ENCODE peak calls at places on chromosomes 2 and 18, in eight cellular contexts. S, O, L, Y, R, X, I and B are unnamed samples.

GRCh38 chr2:20164061-20164733 is 60.7 kb downstream of the SDC1 start:
- DNase-seq in S (no peak), O (no peak), L (peak; percentile 24), Y (no peak), R (peak; percentile 23), X (peak; percentile 58), I (no peak), B (no peak)

GRCh38 chr2:16650287-16651249 is 15.1 kb downstream of the CYRIA start:
- DNase-seq in S (no peak), O (peak; percentile 78), L (no peak), Y (no peak), R (peak; percentile 53), X (no peak), I (no peak), B (no peak)

GRCh38 chr2:233114421-233114861 is 54.3 kb downstream of the INPP5D start:
- DNase-seq in S (no peak), O (no peak), L (no peak), Y (no peak), R (no peak), X (no peak), I (no peak), B (no peak)

GRCh38 chr2:174210861-174211260 is 37.5 kb downstream of the OLA1 start:
- DNase-seq in S (no peak), O (no peak), L (no peak), Y (no peak), R (no peak), X (no peak), I (no peak), B (no peak)

GRCh38 chr2:132871829-132872228 is 201.8 kb upstream of the LYPD1 start:
- DNase-seq in S (no peak), O (no peak), L (no peak), Y (no peak), R (no peak), X (no peak), I (no peak), B (no peak)

GRCh38 chr18:8770655-8771054 is 65.3 kb downstream of the MTCL1 start:
- DNase-seq in S (no peak), O (no peak), L (no peak), Y (no peak), R (no peak), X (no peak), I (no peak), B (no peak)

GRCh38 chr18:56678836-56679565 is 27.8 kb downstream of the WDR7 start:
- DNase-seq in S (no peak), O (peak; percentile 6), L (no peak), Y (peak; percentile 45), R (no peak), X (no peak), I (no peak), B (no peak)

GRCh38 chr2:174158003-174158402 is 90.3 kb downstream of the OLA1 start:
- DNase-seq in S (peak; percentile 27), O (no peak), L (peak; percentile 38), Y (no peak), R (peak; percentile 68), X (peak; percentile 66), I (no peak), B (no peak)

GRCh38 chr2:191922736-191923651 is 76.1 kb upstream of the CAVIN2 start:
- DNase-seq in S (no peak), O (no peak), L (no peak), Y (no peak), R (no peak), X (no peak), I (no peak), B (no peak)

GRCh38 chr2:197137234-197137633 is 173.3 kb downstream of the ANKRD44 start:
- DNase-seq in S (peak; percentile 13), O (peak; percentile 77), L (no peak), Y (no peak), R (peak; percentile 8), X (no peak), I (no peak), B (no peak)

GRCh38 chr2:24986397-24986796 is 14.6 kb upstream of the DNAJC27 start:
- DNase-seq in S (peak; percentile 38), O (peak; percentile 11), L (no peak), Y (no peak), R (no peak), X (no peak), I (no peak), B (no peak)

GRCh38 chr2:75284345-75284744 is 85.0 kb upstream of the TACR1 start:
- DNase-seq in S (no peak), O (no peak), L (no peak), Y (no peak), R (no peak), X (no peak), I (no peak), B (no peak)

GRCh38 chr2:235142588-235142987 is 190.8 kb downstream of the SH3BP4 start:
- DNase-seq in S (peak; percentile 71), O (no peak), L (no peak), Y (no peak), R (no peak), X (no peak), I (peak; percentile 80), B (no peak)

GRCh38 chr2:239858179-239858578 is 167.0 kb downstream of the NDUFA10 start:
- DNase-seq in S (no peak), O (no peak), L (no peak), Y (no peak), R (no peak), X (no peak), I (no peak), B (no peak)

GRCh38 chr2:23241611-23242245 is 143.3 kb upstream of the KLHL29 start:
- DNase-seq in S (no peak), O (no peak), L (no peak), Y (no peak), R (peak; percentile 28), X (no peak), I (no peak), B (no peak)

GRCh38 chr2:23393722-23394121 is 8.7 kb downstream of the KLHL29 start:
- DNase-seq in S (no peak), O (no peak), L (no peak), Y (no peak), R (no peak), X (no peak), I (no peak), B (no peak)

GRCh38 chr2:215573495-215573894 is 137.6 kb upstream of the FN1 start:
- DNase-seq in S (no peak), O (no peak), L (no peak), Y (no peak), R (no peak), X (no peak), I (no peak), B (no peak)

GRCh38 chr18:67665266-67665665 is 148.7 kb upstream of the DSEL start:
- DNase-seq in S (no peak), O (peak; percentile 62), L (no peak), Y (peak; percentile 27), R (no peak), X (no peak), I (no peak), B (no peak)

GRCh38 chr2:33077841-33078240 is 131.1 kb downstream of the LTBP1 start:
- DNase-seq in S (no peak), O (no peak), L (peak; percentile 13), Y (no peak), R (no peak), X (no peak), I (no peak), B (no peak)

GRCh38 chr2:109237792-109238191 is 108.8 kb downstream of the SH3RF3 start:
- DNase-seq in S (no peak), O (no peak), L (no peak), Y (no peak), R (no peak), X (no peak), I (no peak), B (no peak)

GRCh38 chr2:44130441-44130840 is 38.2 kb upstream of the PPM1B start:
- DNase-seq in S (no peak), O (peak; percentile 73), L (no peak), Y (no peak), R (peak; percentile 28), X (no peak), I (no peak), B (no peak)

GRCh38 chr2:223896751-223897320 is 48.3 kb downstream of the WDFY1 start:
- DNase-seq in S (no peak), O (peak; percentile 12), L (peak; percentile 78), Y (no peak), R (peak; percentile 82), X (no peak), I (no peak), B (no peak)

GRCh38 chr2:168210898-168211570 is 36.4 kb downstream of the STK39 start:
- DNase-seq in S (peak; percentile 58), O (peak; percentile 95), L (peak; percentile 83), Y (peak; percentile 92), R (peak; percentile 95), X (peak; percentile 67), I (no peak), B (peak; percentile 78)

GRCh38 chr2:239097428-239097696 is 249.5 kb downstream of the TWIST2 start:
- DNase-seq in S (no peak), O (no peak), L (no peak), Y (no peak), R (no peak), X (no peak), I (no peak), B (no peak)